ENCODE peak calls at places on chromosome 12, in ten cellular contexts. J is astrocyte, O is endothelial cell of umbilical vein, Q is neural progenitor cell, C is fibroblast of lung, B is PC-3, Z is GM23248, E is mesendoderm, V is IMR-90, G is MM.1S. R is an unnamed sample. For H3K4me1 and H3K36me3, the result is how much of the 10 kb centered on the place peaks cover.

GRCh38 chr12:76264617-76265016 is 83.6 kb downstream of the BBS10 start:
- DNase-seq in J (no peak), O (peak), Q (no peak), C (peak), B (no peak), Z (peak), E (no peak), V (peak), G (no peak), R (no peak)

GRCh38 chr12:30989754-30990153 is 63.2 kb downstream of the TSPAN11 start:
- DNase-seq in J (no peak), O (peak), Q (peak), C (peak), B (peak), Z (peak), E (peak), V (no peak), G (peak), R (no peak)

GRCh38 chr12:26373606-26374495 is 178.5 kb downstream of the SSPN start:
- DNase-seq in J (peak), O (no peak), Q (no peak), C (peak), B (peak), Z (peak), E (no peak), V (no peak), G (no peak), R (no peak)

GRCh38 chr12:27615331-27615891 is 80.8 kb upstream of the REP15 start:
- DNase-seq in J (peak), O (no peak), Q (no peak), C (peak), B (peak), Z (peak), E (peak), V (peak), G (no peak), R (no peak)

GRCh38 chr12:109423392-109423791 is 53.7 kb downstream of the KCTD10 start:
- DNase-seq in J (no peak), O (no peak), Q (no peak), C (no peak), B (no peak), Z (no peak), E (no peak), V (no peak), G (no peak), R (no peak)

GRCh38 chr12:44842669-44843068 is 33.4 kb downstream of the NELL2 start:
- DNase-seq in J (no peak), O (no peak), Q (no peak), C (no peak), B (no peak), Z (no peak), E (no peak), V (no peak), G (no peak), R (no peak)

GRCh38 chr12:27031531-27031930 is 9.2 kb downstream of the MED21 start:
- DNase-seq in J (peak), O (no peak), Q (no peak), C (peak), B (no peak), Z (no peak), E (no peak), V (peak), G (no peak), R (no peak)

GRCh38 chr12:16352481-16352880 is 5.0 kb downstream of the MGST1 start:
- DNase-seq in J (peak), O (no peak), Q (no peak), C (peak), B (peak), Z (peak), E (peak), V (peak), G (no peak), R (no peak)

GRCh38 chr12:125330645-125331341 is 265.6 kb downstream of the AACS start:
- DNase-seq in J (peak), O (peak), Q (peak), C (peak), B (peak), Z (peak), E (peak), V (no peak), G (peak), R (peak)

GRCh38 chr12:92551853-92552397 is 150.9 kb upstream of the PLEKHG7 start:
- DNase-seq in J (peak), O (no peak), Q (no peak), C (peak), B (peak), Z (peak), E (peak), V (peak), G (peak), R (no peak)

GRCh38 chr12:92552412-92553108 is 150.2 kb upstream of the PLEKHG7 start:
- DNase-seq in J (peak), O (peak), Q (no peak), C (peak), B (no peak), Z (no peak), E (no peak), V (peak), G (no peak), R (no peak)

GRCh38 chr12:92551210-92551609 is 151.6 kb upstream of the PLEKHG7 start:
- DNase-seq in J (no peak), O (no peak), Q (no peak), C (no peak), B (no peak), Z (no peak), E (no peak), V (no peak), G (no peak), R (no peak)

GRCh38 chr12:92554316-92554905 is 148.4 kb upstream of the PLEKHG7 start:
- DNase-seq in J (no peak), O (no peak), Q (no peak), C (no peak), B (no peak), Z (no peak), E (no peak), V (no peak), G (no peak), R (no peak)

DNA sequence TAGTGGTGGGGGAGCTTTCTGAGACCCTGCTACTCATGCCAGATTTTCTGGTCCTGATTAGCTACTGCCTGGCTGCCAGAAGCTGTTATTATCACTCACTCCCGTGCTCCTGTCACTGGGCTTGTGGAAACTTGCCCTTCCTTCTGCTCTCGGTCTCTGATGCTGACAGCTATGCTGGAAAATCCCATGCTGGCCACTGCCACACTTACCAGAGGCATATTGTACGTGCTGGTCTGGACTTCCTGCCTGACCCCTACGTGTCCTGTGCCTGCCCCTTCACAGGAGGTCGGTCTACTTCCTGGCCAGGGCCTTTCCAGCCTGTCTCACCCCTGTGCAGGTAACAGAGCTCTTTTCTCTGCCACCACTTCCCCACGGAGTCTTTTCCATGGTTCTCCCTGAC is 149.4 kb upstream of the PLEKHG7 start:
- DNase-seq in J (no peak), O (peak), Q (no peak), C (no peak), B (no peak), Z (no peak), E (no peak), V (no peak), G (no peak), R (peak)
- H3K9ac ChIP-seq in J (no peak), O (no peak), Q (no peak), C (no peak), B (no peak), Z (no peak), E (no peak), V (no peak), G (no peak), R (peak)

DNA sequence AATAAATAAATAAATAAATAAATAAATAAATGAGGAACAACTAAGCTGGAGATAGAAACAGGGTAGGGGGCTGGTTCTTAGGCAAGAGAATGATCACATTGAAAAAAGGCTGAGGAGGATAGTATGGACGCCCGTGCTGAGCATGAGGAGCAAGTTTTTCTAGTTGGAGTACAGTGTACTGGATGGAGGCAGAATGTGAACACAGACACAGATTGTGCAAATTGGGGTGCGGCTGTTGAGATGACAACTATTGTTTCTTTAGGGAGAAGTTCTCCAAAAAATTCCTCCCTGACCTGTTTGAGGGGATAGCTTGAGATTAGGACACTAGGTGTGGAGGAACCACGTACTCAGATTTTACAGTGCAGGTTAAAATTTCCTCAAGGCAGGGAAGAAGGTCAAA is 979 bp upstream of the BIN2 start:
- DNase-seq in J (no peak), O (no peak), Q (no peak), C (no peak), B (no peak), Z (no peak), E (no peak), V (no peak), G (no peak), R (no peak)
- H3K4me1 ChIP-seq in J (under half), O (under half), Q (under half), C (under half), B (under half), Z (under half), E (under half), V (under half), G (half or more), R (under half)

DNA sequence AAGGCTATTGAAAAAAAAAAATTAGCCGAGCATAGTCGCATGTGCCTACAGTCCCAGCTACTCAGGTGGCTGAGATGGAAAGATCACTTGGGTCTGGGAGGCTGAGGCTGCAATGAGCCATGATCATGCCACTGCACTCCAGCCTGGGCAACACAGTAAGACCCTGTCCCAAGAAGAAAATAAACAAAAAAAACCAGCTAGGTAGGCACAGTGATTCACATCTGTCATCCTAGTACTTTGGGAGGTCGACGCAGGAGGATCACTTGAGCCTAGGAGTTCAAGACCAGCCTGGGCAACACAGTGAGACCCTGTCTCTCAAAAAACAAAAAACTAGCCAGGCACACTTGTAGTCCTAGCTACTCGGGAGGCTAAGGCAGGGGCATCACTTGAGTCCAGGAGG is 8.2 kb downstream of the SARNP start:
- DNase-seq in J (no peak), O (no peak), Q (no peak), C (no peak), B (no peak), Z (no peak), E (no peak), V (no peak), G (no peak), R (no peak)
- H3K36me3 ChIP-seq in J (under half), O (under half), Q (under half), C (under half), B (under half), Z (under half), E (under half), V (under half), G (under half), R (under half)

GRCh38 chr12:47882796-47883546 is 21.8 kb downstream of the VDR start:
- DNase-seq in J (no peak), O (no peak), Q (no peak), C (peak), B (no peak), Z (peak), E (no peak), V (no peak), G (peak), R (no peak)

GRCh38 chr12:47885012-47885501 is 19.7 kb downstream of the VDR start:
- DNase-seq in J (no peak), O (no peak), Q (no peak), C (no peak), B (no peak), Z (no peak), E (no peak), V (no peak), G (no peak), R (no peak)

GRCh38 chr12:47881826-47882427 is 22.9 kb downstream of the VDR start:
- DNase-seq in J (peak), O (no peak), Q (no peak), C (peak), B (peak), Z (peak), E (no peak), V (peak), G (no peak), R (peak)

GRCh38 chr12:47884501-47884900 is 20.3 kb downstream of the VDR start:
- DNase-seq in J (no peak), O (no peak), Q (no peak), C (no peak), B (no peak), Z (no peak), E (no peak), V (no peak), G (no peak), R (no peak)

GRCh38 chr12:47883663-47884195 is 21.1 kb downstream of the VDR start:
- DNase-seq in J (no peak), O (no peak), Q (no peak), C (no peak), B (no peak), Z (no peak), E (no peak), V (no peak), G (no peak), R (no peak)
- H3K9ac ChIP-seq in J (no peak), O (no peak), Q (no peak), C (no peak), B (no peak), Z (no peak), E (no peak), V (no peak), G (peak), R (no peak)

GRCh38 chr12:124264089-124264795 is 30.7 kb upstream of the RFLNA start:
- DNase-seq in J (no peak), O (no peak), Q (no peak), C (no peak), B (no peak), Z (no peak), E (no peak), V (no peak), G (no peak), R (peak)
- H3K4me1 ChIP-seq in J (under half), O (under half), Q (under half), C (under half), B (under half), Z (under half), E (under half), V (under half), G (under half), R (under half)